ENCODE peak calls at places on chromosomes 4 and X, in ten cellular contexts. One of them, this sample, is unnamed.

GRCh38 chr4:8548731-8549351 is 31.4 kb upstream of the GPR78 start:
- DNase-seq in activated CD4-positive, alpha-beta T cell treated with anti-CD3 and anti-CD28 coated beads for 4 hours: no peak
- DNase-seq in endothelial cell of umbilical vein: no peak
- DNase-seq in activated T-cell treated with anti-CD3 and anti-CD28 coated beads for 1 hour: no peak
- DNase-seq in H7: peak
- DNase-seq in pancreas: no peak
- DNase-seq in left ventricle myocardium inferior: no peak
- DNase-seq in T-helper 9 cell: no peak
- DNase-seq in fibroblast of mammary gland: no peak
- DNase-seq in HS-27A: no peak
- DNase-seq in this sample: no peak

GRCh38 chr4:56466910-56467283 is 520 bp upstream of the SRP72 start:
- DNase-seq in pancreas: no peak
- DNase-seq in endothelial cell of umbilical vein: no peak
- DNase-seq in activated CD4-positive, alpha-beta T cell treated with anti-CD3 and anti-CD28 coated beads for 4 hours: no peak
- DNase-seq in fibroblast of mammary gland: no peak
- DNase-seq in activated T-cell treated with anti-CD3 and anti-CD28 coated beads for 1 hour: no peak
- DNase-seq in left ventricle myocardium inferior: no peak
- DNase-seq in T-helper 9 cell: no peak
- DNase-seq in HS-27A: no peak
- DNase-seq in H7: peak
- DNase-seq in this sample: no peak

GRCh38 chrX:46260502-46260901 is 284.7 kb downstream of the ZNF674 start:
- DNase-seq in H7: no peak
- DNase-seq in endothelial cell of umbilical vein: no peak
- DNase-seq in pancreas: no peak
- DNase-seq in left ventricle myocardium inferior: no peak
- DNase-seq in activated CD4-positive, alpha-beta T cell treated with anti-CD3 and anti-CD28 coated beads for 4 hours: no peak
- DNase-seq in HS-27A: no peak
- DNase-seq in activated T-cell treated with anti-CD3 and anti-CD28 coated beads for 1 hour: no peak
- DNase-seq in T-helper 9 cell: no peak
- DNase-seq in fibroblast of mammary gland: no peak
- DNase-seq in this sample: no peak

GRCh38 chrX:104972737-104973136 is 247.8 kb downstream of the TEX13A start:
- DNase-seq in T-helper 9 cell: no peak
- DNase-seq in left ventricle myocardium inferior: no peak
- DNase-seq in pancreas: no peak
- DNase-seq in fibroblast of mammary gland: no peak
- DNase-seq in H7: no peak
- DNase-seq in activated CD4-positive, alpha-beta T cell treated with anti-CD3 and anti-CD28 coated beads for 4 hours: no peak
- DNase-seq in HS-27A: no peak
- DNase-seq in endothelial cell of umbilical vein: no peak
- DNase-seq in activated T-cell treated with anti-CD3 and anti-CD28 coated beads for 1 hour: no peak
- DNase-seq in this sample: no peak

GRCh38 chr4:141501931-141502330 is 134.5 kb upstream of the IL15 start:
- DNase-seq in pancreas: no peak
- DNase-seq in activated CD4-positive, alpha-beta T cell treated with anti-CD3 and anti-CD28 coated beads for 4 hours: no peak
- DNase-seq in left ventricle myocardium inferior: no peak
- DNase-seq in endothelial cell of umbilical vein: peak
- DNase-seq in HS-27A: no peak
- DNase-seq in fibroblast of mammary gland: peak
- DNase-seq in T-helper 9 cell: no peak
- DNase-seq in activated T-cell treated with anti-CD3 and anti-CD28 coated beads for 1 hour: no peak
- DNase-seq in H7: no peak
- DNase-seq in this sample: peak

GRCh38 chrX:101977091-101977490 is 45.3 kb upstream of the ZMAT1 start:
- DNase-seq in H7: no peak
- DNase-seq in fibroblast of mammary gland: no peak
- DNase-seq in left ventricle myocardium inferior: no peak
- DNase-seq in endothelial cell of umbilical vein: peak
- DNase-seq in activated CD4-positive, alpha-beta T cell treated with anti-CD3 and anti-CD28 coated beads for 4 hours: no peak
- DNase-seq in pancreas: no peak
- DNase-seq in activated T-cell treated with anti-CD3 and anti-CD28 coated beads for 1 hour: no peak
- DNase-seq in HS-27A: peak
- DNase-seq in T-helper 9 cell: no peak
- DNase-seq in this sample: no peak

GRCh38 chr4:15368906-15369305 is 58.9 kb upstream of the C1QTNF7 start:
- DNase-seq in pancreas: no peak
- DNase-seq in left ventricle myocardium inferior: no peak
- DNase-seq in fibroblast of mammary gland: peak
- DNase-seq in T-helper 9 cell: no peak
- DNase-seq in HS-27A: peak
- DNase-seq in endothelial cell of umbilical vein: no peak
- DNase-seq in activated T-cell treated with anti-CD3 and anti-CD28 coated beads for 1 hour: no peak
- DNase-seq in activated CD4-positive, alpha-beta T cell treated with anti-CD3 and anti-CD28 coated beads for 4 hours: no peak
- DNase-seq in H7: no peak
- DNase-seq in this sample: peak

GRCh38 chr4:16092682-16093319 is 9.0 kb upstream of the PROM1 start:
- DNase-seq in HS-27A: no peak
- DNase-seq in pancreas: no peak
- DNase-seq in activated CD4-positive, alpha-beta T cell treated with anti-CD3 and anti-CD28 coated beads for 4 hours: no peak
- DNase-seq in T-helper 9 cell: no peak
- DNase-seq in endothelial cell of umbilical vein: no peak
- DNase-seq in activated T-cell treated with anti-CD3 and anti-CD28 coated beads for 1 hour: no peak
- DNase-seq in fibroblast of mammary gland: no peak
- DNase-seq in left ventricle myocardium inferior: no peak
- DNase-seq in H7: no peak
- DNase-seq in this sample: no peak

GRCh38 chrX:115413246-115413878 is 123.8 kb downstream of the LUZP4 start:
- DNase-seq in pancreas: no peak
- DNase-seq in activated T-cell treated with anti-CD3 and anti-CD28 coated beads for 1 hour: no peak
- DNase-seq in HS-27A: no peak
- DNase-seq in T-helper 9 cell: no peak
- DNase-seq in activated CD4-positive, alpha-beta T cell treated with anti-CD3 and anti-CD28 coated beads for 4 hours: no peak
- DNase-seq in fibroblast of mammary gland: no peak
- DNase-seq in left ventricle myocardium inferior: no peak
- DNase-seq in endothelial cell of umbilical vein: peak
- DNase-seq in H7: no peak
- DNase-seq in this sample: no peak